ENCODE peak calls at places on chromosomes 2 and 18, in six cellular contexts. U is uterus, K is heart left ventricle, S is Peyer's patch, A is A549, D is IMR-90. R is an unnamed sample.

GRCh38 chr2:146818122-146818521 is 1026.7 kb upstream of the ACVR2A start:
- DNase-seq in A (no peak), K (no peak), S (no peak), U (no peak), D (peak; percentile 5), R (no peak)

GRCh38 chr18:54737986-54738385 is 90.3 kb upstream of the RAB27B start:
- DNase-seq in D (peak; percentile 81), U (no peak), A (peak; percentile 7), S (no peak), K (no peak), R (no peak)

GRCh38 chr18:74353169-74353775 is 37.6 kb downstream of the C18orf63 start:
- DNase-seq in K (peak; percentile 71), U (peak; percentile 52), D (peak; percentile 74), A (peak; percentile 26), S (peak; percentile 48), R (peak; percentile 62)

GRCh38 chr2:95337829-95338228 is 40.7 kb downstream of the KCNIP3 start:
- DNase-seq in D (no peak), K (no peak), U (no peak), S (no peak), A (no peak), R (no peak)

GRCh38 chr18:48356909-48357631 is 52.1 kb downstream of the ZBTB7C start:
- DNase-seq in K (no peak), A (no peak), U (no peak), D (no peak), S (no peak), R (no peak)

GRCh38 chr2:35591886-35592285 is 763.7 kb upstream of the CRIM1 start:
- DNase-seq in S (no peak), A (no peak), U (no peak), D (no peak), K (no peak), R (no peak)

GRCh38 chr2:160075171-160075570 is 12.8 kb upstream of the PLA2R1 start:
- DNase-seq in K (no peak), S (no peak), D (peak; percentile 33), A (no peak), U (no peak), R (no peak)

GRCh38 chr18:28735731-28736130 is 558.8 kb upstream of the CDH2 start:
- DNase-seq in S (no peak), D (peak; percentile 89), U (no peak), A (no peak), K (no peak), R (no peak)

GRCh38 chr2:69784228-69784627 is 42.3 kb downstream of the ANXA4 start:
- DNase-seq in U (no peak), D (no peak), K (no peak), A (no peak), S (no peak), R (no peak)

GRCh38 chr18:55343396-55344073 is 244.5 kb downstream of the TCF4 start:
- DNase-seq in A (no peak), D (peak; percentile 64), U (no peak), S (no peak), K (no peak), R (no peak)

GRCh38 chr2:27705851-27706622 is 42.3 kb downstream of the SLC4A1AP start:
- DNase-seq in U (peak; percentile 70), D (peak; percentile 99), A (peak; percentile 86), K (peak; percentile 58), S (no peak), R (peak; percentile 63)

GRCh38 chr2:38160517-38160916 is 84.6 kb upstream of the CYP1B1 start:
- DNase-seq in S (no peak), U (no peak), D (no peak), K (no peak), A (no peak), R (no peak)

GRCh38 chr2:160784034-160784433 is 290.4 kb upstream of the RBMS1 start:
- DNase-seq in D (no peak), A (no peak), U (no peak), S (no peak), K (no peak), R (no peak)

GRCh38 chr2:1993711-1994682 is 249.7 kb upstream of the PXDN start:
- DNase-seq in D (no peak), S (no peak), A (no peak), K (no peak), U (no peak), R (no peak)

GRCh38 chr2:229170907-229171306 is 100.2 kb downstream of the PID1 start:
- DNase-seq in U (no peak), K (no peak), S (no peak), D (no peak), A (no peak), R (no peak)

GRCh38 chr2:172281648-172282576 is 145.5 kb upstream of the ITGA6 start:
- DNase-seq in U (no peak), K (no peak), D (peak; percentile 92), A (no peak), S (no peak), R (no peak)

GRCh38 chr2:205187731-205188130 is 494.6 kb upstream of the NRP2 start:
- DNase-seq in S (no peak), K (no peak), A (no peak), U (no peak), D (peak; percentile 52), R (no peak)

GRCh38 chr2:147468349-147468748 is 376.5 kb upstream of the ACVR2A start:
- DNase-seq in A (no peak), S (no peak), U (no peak), K (no peak), D (no peak), R (no peak)

GRCh38 chr2:98465456-98466201 is 21.0 kb downstream of the INPP4A start:
- DNase-seq in K (peak; percentile 84), S (peak; percentile 79), U (peak; percentile 37), D (peak; percentile 42), A (no peak), R (peak; percentile 90)

GRCh38 chr2:63424329-63425078 is 163.8 kb downstream of the WDPCP start:
- DNase-seq in S (no peak), U (no peak), K (no peak), A (peak; percentile 9), D (peak; percentile 41), R (no peak)

GRCh38 chr2:66925128-66925527 is 472.0 kb upstream of the ETAA1 start:
- DNase-seq in A (no peak), K (no peak), D (peak; percentile 39), S (no peak), U (no peak), R (no peak)

GRCh38 chr2:115118306-115118705 is 675.9 kb downstream of the DPP10 start:
- DNase-seq in U (no peak), D (no peak), K (no peak), A (no peak), S (no peak), R (no peak)

GRCh38 chr18:48111547-48111946 is 181.1 kb upstream of the SMAD2 start:
- DNase-seq in K (no peak), D (no peak), U (no peak), S (no peak), A (no peak), R (no peak)

GRCh38 chr2:23655862-23656596 is 270.9 kb downstream of the ATAD2B start:
- DNase-seq in U (no peak), A (no peak), S (no peak), K (no peak), D (peak; percentile 18), R (no peak)

GRCh38 chr18:48833701-48834394 is 116.9 kb downstream of the SMAD7 start:
- DNase-seq in S (peak; percentile 78), U (peak; percentile 14), K (peak; percentile 21), D (peak; percentile 23), A (no peak), R (peak; percentile 61)

GRCh38 chr18:37783771-37784170 is 218.2 kb upstream of the CELF4 start:
- DNase-seq in K (no peak), D (no peak), A (no peak), U (no peak), S (no peak), R (no peak)

GRCh38 chr2:239064891-239065290 is 217.0 kb downstream of the TWIST2 start:
- DNase-seq in K (no peak), D (no peak), S (no peak), U (no peak), A (no peak), R (no peak)

GRCh38 chr2:36889782-36890181 is 76.6 kb downstream of the STRN start:
- DNase-seq in A (peak; percentile 89), S (no peak), U (no peak), D (peak; percentile 99), K (no peak), R (no peak)

GRCh38 chr2:101710690-101711318 is 13.3 kb downstream of the MAP4K4 start:
- DNase-seq in U (no peak), D (peak; percentile 65), A (no peak), S (no peak), K (no peak), R (no peak)

GRCh38 chr18:46224181-46224775 is 120.1 kb downstream of the HAUS1 start:
- DNase-seq in K (no peak), A (no peak), U (no peak), D (no peak), S (no peak), R (no peak)

GRCh38 chr18:3857544-3857943 is 407.6 kb downstream of the TGIF1 start:
- DNase-seq in K (no peak), A (no peak), D (peak; percentile 65), S (no peak), U (peak; percentile 19), R (no peak)

GRCh38 chr2:86440631-86441391 is at the start of gene KDM3A:
- DNase-seq in D (peak; percentile 99), A (peak; percentile 93), K (peak; percentile 99), U (peak; percentile 99), S (peak; percentile 99), R (peak; percentile 100)
- TF ChIP-seq POLR2A in D (no peak), A (no peak), K (no peak), U (no peak), S (peak; percentile 98), R (peak; percentile 96)

GRCh38 chr2:55957142-55957541 is 33.6 kb upstream of the EFEMP1 start:
- DNase-seq in S (no peak), D (no peak), U (no peak), K (no peak), A (no peak), R (no peak)
- H3K27ac ChIP-seq in S (no peak overlapping the region), D (no peak overlapping the region), U (no peak overlapping the region), K (no peak overlapping the region), A (peak overlapping the region; percentile 18), R (no peak overlapping the region)

DNA sequence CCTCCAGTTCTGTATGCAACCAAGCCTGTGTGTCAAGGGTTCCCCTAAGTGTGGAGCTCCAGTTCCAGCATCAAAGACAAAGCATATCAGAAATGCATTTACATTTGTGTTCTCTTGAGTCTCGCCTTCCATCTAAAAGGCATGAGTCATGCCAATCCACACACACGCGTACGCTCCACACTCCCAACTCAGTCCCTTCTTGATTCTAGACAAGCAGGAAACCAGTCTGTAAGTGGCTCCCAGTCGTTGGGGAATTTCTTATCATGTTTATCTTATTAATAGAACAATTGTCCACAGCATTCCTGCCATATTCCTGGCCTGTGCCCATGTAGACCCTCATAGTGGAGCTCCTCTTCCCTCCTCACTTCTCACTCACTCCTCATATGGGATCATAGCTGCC is 86.4 kb upstream of the SLC35G4 start:
- DNase-seq in A (no peak), D (no peak), U (no peak), K (no peak), S (no peak), R (no peak)
- H3K4me1 ChIP-seq in A (no peaks in the 10 kb centered on the region), D (no peaks in the 10 kb centered on the region), U (no peaks in the 10 kb centered on the region), K (no peaks in the 10 kb centered on the region), S (no peaks in the 10 kb centered on the region), R (no peaks in the 10 kb centered on the region)

DNA sequence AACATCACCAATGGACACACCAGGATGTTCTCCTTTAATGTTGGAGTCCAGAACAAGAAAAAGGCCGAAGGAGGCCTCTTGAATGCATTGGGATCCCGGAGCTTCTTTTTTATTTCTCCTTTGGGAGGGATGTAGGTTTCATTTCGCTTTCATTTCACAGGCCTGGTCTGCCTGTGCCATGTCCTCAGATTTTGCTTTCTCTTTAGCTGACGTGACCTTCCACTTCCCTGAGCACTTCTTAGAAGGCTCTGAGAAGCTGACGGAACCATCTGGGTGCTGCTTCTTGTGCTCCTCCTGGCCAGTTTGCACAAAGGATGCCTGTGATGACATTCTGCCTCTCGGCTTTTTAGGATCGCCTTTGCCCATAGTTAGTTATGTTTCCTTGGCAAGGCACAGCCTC is 15.1 kb upstream of the MBOAT2 start:
- DNase-seq in S (no peak), U (no peak), D (no peak), K (no peak), A (no peak), R (no peak)
- TF ChIP-seq POLR2A in S (no peak), U (no peak), D (no peak), K (no peak), A (no peak), R (no peak)

R was measured in transverse colon.